ENCODE peak calls at places on chromosomes 5 and 9, in eight cellular contexts. A is uterus, B is testis, M is breast epithelium, J is ovary, X is transverse colon, O is HCT116, S is erythroblast. R is an unnamed sample.

GRCh38 chr5:41508186-41508585 is 2.2 kb downstream of the PLCXD3 start:
- DNase-seq in J (no peak), X (no peak), O (no peak), S (no peak), B (no peak), A (no peak), M (no peak), R (no peak)

GRCh38 chr9:134055981-134056461 is 11.8 kb downstream of the BRD3 start:
- DNase-seq in O (no peak), M (peak), S (peak), X (peak), A (peak), B (peak), J (peak), R (peak)

GRCh38 chr9:27351438-27351837 is 54.5 kb upstream of the EQTN start:
- DNase-seq in J (peak), M (no peak), S (peak), B (peak), A (peak), O (no peak), X (no peak), R (no peak)

GRCh38 chr5:174799146-174799545 is 74.8 kb downstream of the MSX2 start:
- DNase-seq in A (no peak), B (no peak), X (no peak), M (no peak), S (no peak), O (no peak), J (no peak), R (no peak)

GRCh38 chr5:52997424-52997823 is 8.3 kb downstream of the ITGA2 start:
- DNase-seq in B (no peak), X (no peak), A (no peak), O (no peak), J (no peak), M (no peak), S (no peak), R (no peak)

GRCh38 chr5:139683295-139684271 is 35.4 kb downstream of the CXXC5 start:
- DNase-seq in S (no peak), J (no peak), X (no peak), B (no peak), M (no peak), O (no peak), A (no peak), R (no peak)

GRCh38 chr5:56060276-56061110 is 65.7 kb upstream of the IL6ST start:
- DNase-seq in A (no peak), M (no peak), J (no peak), O (no peak), B (no peak), S (no peak), X (no peak), R (no peak)

GRCh38 chr5:26003966-26004365 is 1034.4 kb downstream of the CDH9 start:
- DNase-seq in S (no peak), J (no peak), X (no peak), A (no peak), O (no peak), B (no peak), M (no peak), R (no peak)

GRCh38 chr9:110016340-110016739 is 191.6 kb downstream of the C9orf152 start:
- DNase-seq in M (no peak), X (no peak), J (no peak), B (no peak), O (peak), A (no peak), S (no peak), R (peak)

GRCh38 chr5:74310386-74310785 is 330.1 kb downstream of the ENC1 start:
- DNase-seq in S (no peak), O (no peak), M (no peak), X (no peak), J (no peak), B (no peak), A (no peak), R (no peak)

GRCh38 chr9:114275246-114275994 is 47.5 kb upstream of the ORM1 start:
- DNase-seq in S (no peak), X (no peak), J (peak), O (no peak), A (peak), M (no peak), B (no peak), R (peak)

GRCh38 chr9:124084087-124084486 is 72.5 kb downstream of the LHX2 start:
- DNase-seq in J (no peak), M (no peak), X (no peak), B (no peak), A (no peak), S (no peak), O (no peak), R (no peak)

GRCh38 chr9:132548971-132549649 is 33.3 kb upstream of the BARHL1 start:
- DNase-seq in O (peak), S (no peak), M (no peak), X (no peak), B (no peak), A (no peak), J (no peak), R (no peak)

GRCh38 chr5:171710451-171711024 is 75.1 kb upstream of the SMIM23 start:
- DNase-seq in M (no peak), S (no peak), B (no peak), X (no peak), O (no peak), J (no peak), A (no peak), R (no peak)

GRCh38 chr9:81693639-81694378 is 4.5 kb upstream of the TLE1 start:
- DNase-seq in A (no peak), J (no peak), M (no peak), O (no peak), B (no peak), S (no peak), X (no peak), R (no peak)

GRCh38 chr5:33969572-33970452 is 14.7 kb downstream of the SLC45A2 start:
- DNase-seq in J (no peak), O (peak), B (peak), S (peak), M (no peak), A (no peak), X (no peak), R (peak)

GRCh38 chr5:160545832-160546231 is 124.2 kb downstream of the PTTG1 start:
- DNase-seq in B (no peak), A (no peak), M (no peak), S (no peak), O (no peak), X (no peak), J (no peak), R (no peak)

GRCh38 chr9:32378496-32378895 is 5.9 kb upstream of the ACO1 start:
- DNase-seq in X (no peak), A (no peak), S (peak), B (peak), M (no peak), J (peak), O (peak), R (peak)

GRCh38 chr5:171571663-171572062 is 152.2 kb downstream of the FGF18 start:
- DNase-seq in O (no peak), A (no peak), S (no peak), M (no peak), X (no peak), J (no peak), B (no peak), R (no peak)

GRCh38 chr9:13264788-13265187 is 14.7 kb downstream of the MPDZ start:
- DNase-seq in S (no peak), M (peak), A (no peak), B (no peak), X (no peak), J (no peak), O (no peak), R (no peak)

GRCh38 chr9:13555516-13555915 is 276.0 kb upstream of the MPDZ start:
- DNase-seq in X (no peak), J (no peak), A (no peak), B (no peak), O (no peak), S (no peak), M (no peak), R (no peak)

GRCh38 chr9:99103909-99104458 is 929 bp upstream of the TGFBR1 start:
- DNase-seq in S (no peak), A (peak), O (no peak), M (peak), J (peak), B (peak), X (no peak), R (no peak)

GRCh38 chr5:143412656-143413342 is 9.3 kb upstream of the NR3C1 start:
- DNase-seq in S (no peak), J (no peak), A (no peak), B (no peak), O (no peak), M (no peak), X (no peak), R (no peak)

GRCh38 chr9:102113191-102113590 is 374.7 kb upstream of the GRIN3A start:
- DNase-seq in O (no peak), M (no peak), A (no peak), B (no peak), J (no peak), S (no peak), X (no peak), R (no peak)

GRCh38 chr9:93861736-93862358 is 93.3 kb downstream of the BARX1 start:
- DNase-seq in M (no peak), A (no peak), O (no peak), J (no peak), X (no peak), B (no peak), S (no peak), R (no peak)

GRCh38 chr9:1354066-1354465 is 303.9 kb downstream of the DMRT2 start:
- DNase-seq in O (no peak), A (no peak), B (no peak), S (no peak), J (no peak), M (no peak), X (no peak), R (no peak)

GRCh38 chr5:97931829-97932228 is 748.8 kb upstream of the RIOK2 start:
- DNase-seq in S (no peak), X (no peak), O (no peak), A (no peak), B (no peak), J (no peak), M (no peak), R (no peak)

GRCh38 chr5:38364825-38365224 is 106.5 kb downstream of the EGFLAM start:
- DNase-seq in O (no peak), A (no peak), J (no peak), X (no peak), S (no peak), M (no peak), B (no peak), R (no peak)

GRCh38 chr9:132631280-132631679 is 38.5 kb downstream of the DDX31 start:
- DNase-seq in X (no peak), M (no peak), J (no peak), B (no peak), A (no peak), O (no peak), S (no peak), R (no peak)

GRCh38 chr5:34858798-34859197 is 19.8 kb downstream of the TTC23L start:
- DNase-seq in S (no peak), M (no peak), O (no peak), J (no peak), B (no peak), X (no peak), A (no peak), R (no peak)

GRCh38 chr5:14415516-14416074 is 166.0 kb upstream of the OTULINL start:
- DNase-seq in O (no peak), B (no peak), J (no peak), S (no peak), X (no peak), M (no peak), A (no peak), R (no peak)

GRCh38 chr9:133355881-133356357 is 368 bp downstream of the SURF1 start:
- DNase-seq in A (no peak), S (peak), O (no peak), B (no peak), X (no peak), M (no peak), J (no peak), R (no peak)

GRCh38 chr5:176444742-176445141 is 3.4 kb upstream of the FAF2 start:
- DNase-seq in X (no peak), M (no peak), J (no peak), O (no peak), A (no peak), B (no peak), S (no peak), R (no peak)

GRCh38 chr9:137621131-137621757 is 2.4 kb downstream of the EHMT1 start:
- DNase-seq in J (no peak), X (no peak), M (no peak), S (peak), O (no peak), A (no peak), B (no peak), R (no peak)

GRCh38 chr5:113321266-113321665 is 113.5 kb downstream of the TSSK1B start:
- DNase-seq in M (no peak), B (no peak), A (no peak), J (peak), S (no peak), X (no peak), O (no peak), R (no peak)

GRCh38 chr5:133052317-133053175 is 733 bp downstream of the HSPA4 start:
- DNase-seq in X (peak), S (peak), M (peak), A (peak), B (peak), J (peak), O (no peak), R (peak)

GRCh38 chr5:133051117-133051546 is 681 bp upstream of the HSPA4 start:
- DNase-seq in O (no peak), M (peak), S (no peak), J (no peak), A (no peak), B (no peak), X (no peak), R (peak)

GRCh38 chr5:133053463-133053862 is 1.6 kb downstream of the HSPA4 start:
- DNase-seq in S (no peak), J (no peak), B (no peak), A (no peak), O (no peak), X (no peak), M (no peak), R (no peak)

GRCh38 chr5:133050500-133050899 is 1.3 kb upstream of the HSPA4 start:
- DNase-seq in A (no peak), J (no peak), X (no peak), M (no peak), S (no peak), B (no peak), O (no peak), R (no peak)

DNA sequence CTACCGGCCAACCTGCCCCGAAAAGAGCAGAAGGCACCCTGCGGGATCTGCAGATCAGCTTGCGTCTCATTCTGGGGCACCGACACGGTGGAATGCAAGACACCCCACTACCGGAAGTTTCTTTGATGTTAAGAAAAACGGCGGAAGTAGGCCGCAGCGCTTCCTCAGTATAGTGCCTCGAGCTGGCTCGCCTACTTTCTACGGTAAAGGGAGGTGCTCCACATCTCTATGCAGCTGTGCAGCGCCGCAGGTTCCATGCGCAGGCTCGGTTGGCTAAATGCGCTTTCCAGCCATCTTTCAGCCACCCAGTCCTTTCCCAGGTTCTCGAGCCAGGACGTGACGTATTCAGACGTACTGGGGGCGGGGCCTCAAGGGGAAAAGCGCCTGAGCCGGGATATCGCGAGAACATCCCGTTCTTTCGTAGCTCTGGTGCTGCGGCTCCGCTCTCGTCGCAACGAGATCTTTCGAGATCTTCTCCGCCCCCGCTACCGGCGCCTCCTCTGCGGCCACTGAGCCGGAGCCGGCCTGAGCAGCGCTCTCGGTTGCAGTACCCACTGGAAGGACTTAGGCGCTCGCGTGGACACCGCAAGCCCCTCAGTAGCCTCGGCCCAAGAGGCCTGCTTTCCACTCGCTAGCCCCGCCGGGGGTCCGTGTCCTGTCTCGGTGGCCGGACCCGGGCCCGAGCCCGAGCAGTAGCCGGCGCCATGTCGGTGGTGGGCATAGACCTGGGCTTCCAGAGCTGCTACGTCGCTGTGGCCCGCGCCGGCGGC is at the start of gene HSPA4:
- DNase-seq in M (peak), O (peak), S (peak), J (peak), B (peak), X (peak), A (peak), R (peak)
- TF ChIP-seq POLR2A in M (peak), O (no peak), S (peak), J (peak), B (peak), X (peak), A (peak), R (peak)

DNA sequence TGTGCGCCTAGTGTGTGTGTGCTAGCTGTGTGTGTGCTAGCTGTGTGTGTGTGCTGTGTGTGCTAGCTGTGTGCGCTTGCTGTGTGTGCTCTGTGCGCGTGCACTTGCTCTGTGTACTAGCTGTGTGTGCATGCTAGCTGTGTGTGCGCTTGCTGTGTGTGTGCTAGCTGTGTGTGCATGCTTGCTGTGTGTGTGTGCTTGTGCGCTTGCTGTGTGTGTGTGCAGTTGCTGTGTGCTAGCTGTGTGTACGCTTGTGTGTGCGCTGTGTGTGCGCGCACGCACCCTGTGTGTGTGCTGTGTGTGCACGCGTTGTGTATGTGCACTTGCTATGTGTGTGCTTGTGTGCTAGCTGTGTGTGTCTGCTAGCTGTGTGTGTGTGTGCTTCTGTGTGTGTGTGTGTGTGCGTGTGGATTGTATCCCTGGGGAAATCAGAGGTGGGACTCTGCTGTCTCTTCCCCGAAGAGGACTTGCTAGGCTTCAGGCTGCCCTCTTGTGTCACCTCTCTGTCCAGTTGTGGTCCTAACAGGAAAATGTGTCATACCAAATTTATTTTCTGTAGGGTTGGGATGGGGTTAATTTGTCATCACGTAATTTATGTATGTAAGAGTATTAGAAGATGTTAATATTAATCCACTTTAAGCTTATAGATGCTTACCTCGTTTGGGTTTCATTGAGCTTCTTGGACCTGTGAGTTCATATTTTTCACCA is 38.9 kb downstream of the TPPP start:
- DNase-seq in S (no peak), B (no peak), J (no peak), X (no peak), A (no peak), M (no peak), O (no peak), R (no peak)
- TF ChIP-seq POLR2A in S (no peak), B (no peak), J (no peak), X (no peak), A (no peak), M (no peak), O (no peak), R (no peak)

DNA sequence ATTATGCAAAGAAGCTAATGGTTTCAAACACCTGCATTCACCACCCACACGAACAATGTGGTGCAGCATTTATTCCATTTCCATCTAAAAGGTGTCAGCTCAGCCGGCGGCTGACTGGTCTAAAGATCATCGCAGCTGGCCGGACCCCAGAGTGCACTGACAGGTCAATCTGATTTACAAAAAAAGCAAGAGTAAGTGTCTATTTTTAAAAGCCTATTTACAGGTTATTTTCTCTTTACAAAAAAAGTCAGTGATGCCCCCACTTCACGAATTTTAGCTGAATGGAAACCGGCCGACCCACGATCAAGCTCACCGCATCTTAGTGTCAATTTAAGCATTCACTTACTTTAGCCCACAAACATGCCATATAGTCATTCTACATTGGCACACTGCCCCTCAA is 58.3 kb downstream of the SEMA4D start:
- DNase-seq in M (no peak), X (no peak), B (no peak), O (no peak), J (no peak), A (no peak), S (no peak), R (no peak)
- TF ChIP-seq POLR2A in M (no peak), X (no peak), B (no peak), O (no peak), J (no peak), A (no peak), S (no peak), R (no peak)

GRCh38 chr9:136536721-136537241 is 9.1 kb downstream of the NOTCH1 start:
- DNase-seq in S (no peak), M (no peak), X (no peak), J (no peak), A (no peak), B (no peak), O (no peak), R (no peak)

GRCh38 chr9:136537411-136537810 is 8.4 kb downstream of the NOTCH1 start:
- DNase-seq in B (no peak), S (no peak), X (no peak), J (no peak), A (no peak), M (no peak), O (no peak), R (no peak)

GRCh38 chr9:136539427-136540412 is 6.1 kb downstream of the NOTCH1 start:
- DNase-seq in B (peak), J (peak), M (peak), S (peak), O (peak), X (peak), A (peak), R (peak)

GRCh38 chr9:136537896-136538598 is 7.8 kb downstream of the NOTCH1 start:
- DNase-seq in A (no peak), S (no peak), M (no peak), O (no peak), X (no peak), J (no peak), B (no peak), R (no peak)

DNA sequence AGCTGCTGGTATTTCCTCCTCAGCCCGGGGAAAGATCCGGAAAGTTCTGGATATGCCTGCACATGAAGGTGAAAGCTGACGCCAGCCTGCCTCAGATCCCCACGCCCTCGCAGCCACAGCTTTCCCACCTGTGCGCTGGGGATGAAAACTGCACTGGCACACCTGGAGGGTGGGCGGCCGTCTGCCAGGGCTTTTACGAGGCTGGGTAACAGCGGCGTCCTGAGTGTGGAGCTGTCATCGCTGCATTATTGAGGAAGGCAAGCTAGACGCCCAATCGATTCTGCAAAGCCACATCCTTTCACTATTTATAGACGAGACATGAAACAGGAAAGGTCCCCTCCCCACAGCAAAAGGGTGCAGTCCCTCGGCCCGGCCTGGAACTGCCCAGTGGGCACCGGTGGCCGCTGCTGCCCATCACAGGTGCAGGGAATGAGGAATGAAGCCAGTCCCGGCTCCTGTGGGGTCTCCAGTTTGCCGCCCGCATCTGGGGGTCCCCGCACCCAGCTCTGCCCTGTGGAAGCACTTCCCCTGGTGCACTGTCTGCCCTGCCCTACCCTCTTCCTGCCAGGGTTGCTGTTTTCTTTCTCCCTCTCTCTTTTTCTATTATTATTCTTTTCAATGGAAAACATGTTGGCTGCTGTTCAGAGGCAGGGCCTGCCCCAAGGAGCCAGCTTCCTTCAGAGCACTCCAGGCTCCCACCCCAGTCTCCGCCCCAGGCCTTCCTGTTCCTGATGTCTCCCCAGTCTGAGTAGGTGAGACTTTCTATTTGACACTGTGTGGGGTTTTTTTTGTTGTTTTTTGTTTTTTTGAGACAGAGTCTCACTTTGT is 7.0 kb downstream of the NOTCH1 start:
- DNase-seq in J (no peak), B (no peak), X (peak), A (no peak), S (no peak), O (no peak), M (no peak), R (no peak)
- TF ChIP-seq POLR2A in J (no peak), B (no peak), X (no peak), A (no peak), S (no peak), O (no peak), M (no peak), R (no peak)

R was measured in body of pancreas.